ENCODE peak calls at places on chromosomes 11 and 22, in seven cellular contexts. One of them, this sample, is unnamed.

GRCh38 chr11:396948-397548 is 3.0 kb downstream of the PKP3 start:
- DNase-seq in right atrium auricular region: no peak
- DNase-seq in endothelial cell: no peak
- DNase-seq in sigmoid colon: peak; percentile 82
- DNase-seq in colonic mucosa: peak; percentile 42
- DNase-seq in activated CD8-positive, alpha-beta T cell treated with anti-CD3 and anti-CD28 coated beads for 36 hours: peak; percentile 67
- DNase-seq in OCI-LY7: no peak
- DNase-seq in this sample: peak; percentile 98

GRCh38 chr11:34749666-34750659 is 129.1 kb downstream of the EHF start:
- DNase-seq in OCI-LY7: no peak
- DNase-seq in endothelial cell: no peak
- DNase-seq in activated CD8-positive, alpha-beta T cell treated with anti-CD3 and anti-CD28 coated beads for 36 hours: no peak
- DNase-seq in sigmoid colon: peak; percentile 72
- DNase-seq in colonic mucosa: no peak
- DNase-seq in right atrium auricular region: peak; percentile 92
- DNase-seq in this sample: no peak

GRCh38 chr22:44451016-44451415 is 47.0 kb downstream of the RTL6 start:
- DNase-seq in OCI-LY7: no peak
- DNase-seq in right atrium auricular region: no peak
- DNase-seq in activated CD8-positive, alpha-beta T cell treated with anti-CD3 and anti-CD28 coated beads for 36 hours: no peak
- DNase-seq in sigmoid colon: no peak
- DNase-seq in colonic mucosa: no peak
- DNase-seq in endothelial cell: no peak
- DNase-seq in this sample: no peak

GRCh38 chr22:39092111-39092867 is 4.8 kb upstream of the APOBEC3H start:
- DNase-seq in right atrium auricular region: no peak
- DNase-seq in sigmoid colon: no peak
- DNase-seq in endothelial cell: no peak
- DNase-seq in OCI-LY7: no peak
- DNase-seq in colonic mucosa: no peak
- DNase-seq in activated CD8-positive, alpha-beta T cell treated with anti-CD3 and anti-CD28 coated beads for 36 hours: peak; percentile 68
- DNase-seq in this sample: no peak

GRCh38 chr22:29266564-29267461 is 968 bp downstream of the RHBDD3 start:
- DNase-seq in OCI-LY7: peak; percentile 13
- DNase-seq in right atrium auricular region: peak; percentile 57
- DNase-seq in colonic mucosa: no peak
- DNase-seq in activated CD8-positive, alpha-beta T cell treated with anti-CD3 and anti-CD28 coated beads for 36 hours: no peak
- DNase-seq in endothelial cell: no peak
- DNase-seq in sigmoid colon: no peak
- DNase-seq in this sample: no peak

GRCh38 chr11:8707541-8708270 is 25.1 kb downstream of the RPL27A start:
- DNase-seq in OCI-LY7: no peak
- DNase-seq in activated CD8-positive, alpha-beta T cell treated with anti-CD3 and anti-CD28 coated beads for 36 hours: no peak
- DNase-seq in sigmoid colon: peak; percentile 99
- DNase-seq in colonic mucosa: no peak
- DNase-seq in endothelial cell: no peak
- DNase-seq in right atrium auricular region: peak; percentile 69
- DNase-seq in this sample: no peak

GRCh38 chr11:45079943-45080719 is 66.3 kb upstream of the PRDM11 start:
- DNase-seq in right atrium auricular region: no peak
- DNase-seq in OCI-LY7: peak; percentile 94
- DNase-seq in endothelial cell: no peak
- DNase-seq in activated CD8-positive, alpha-beta T cell treated with anti-CD3 and anti-CD28 coated beads for 36 hours: peak; percentile 76
- DNase-seq in sigmoid colon: no peak
- DNase-seq in colonic mucosa: peak; percentile 33
- DNase-seq in this sample: peak; percentile 49

GRCh38 chr22:44442856-44443595 is 55.0 kb downstream of the RTL6 start:
- DNase-seq in sigmoid colon: peak; percentile 56
- DNase-seq in activated CD8-positive, alpha-beta T cell treated with anti-CD3 and anti-CD28 coated beads for 36 hours: no peak
- DNase-seq in colonic mucosa: no peak
- DNase-seq in OCI-LY7: no peak
- DNase-seq in right atrium auricular region: no peak
- DNase-seq in endothelial cell: peak; percentile 25
- DNase-seq in this sample: no peak

GRCh38 chr11:6387811-6388599 is 2.3 kb upstream of the SMPD1 start:
- DNase-seq in colonic mucosa: peak; percentile 36
- DNase-seq in activated CD8-positive, alpha-beta T cell treated with anti-CD3 and anti-CD28 coated beads for 36 hours: no peak
- DNase-seq in right atrium auricular region: no peak
- DNase-seq in sigmoid colon: no peak
- DNase-seq in endothelial cell: no peak
- DNase-seq in OCI-LY7: no peak
- DNase-seq in this sample: no peak

GRCh38 chr22:40240671-40241070 is 62.9 kb downstream of the TNRC6B start:
- DNase-seq in colonic mucosa: no peak
- DNase-seq in activated CD8-positive, alpha-beta T cell treated with anti-CD3 and anti-CD28 coated beads for 36 hours: no peak
- DNase-seq in endothelial cell: no peak
- DNase-seq in right atrium auricular region: no peak
- DNase-seq in OCI-LY7: no peak
- DNase-seq in sigmoid colon: no peak
- DNase-seq in this sample: no peak

GRCh38 chr22:42938976-42939375 is 76.0 kb downstream of the PACSIN2 start:
- DNase-seq in activated CD8-positive, alpha-beta T cell treated with anti-CD3 and anti-CD28 coated beads for 36 hours: no peak
- DNase-seq in right atrium auricular region: no peak
- DNase-seq in colonic mucosa: no peak
- DNase-seq in sigmoid colon: no peak
- DNase-seq in OCI-LY7: no peak
- DNase-seq in endothelial cell: no peak
- DNase-seq in this sample: no peak

GRCh38 chr22:42942351-42942750 is 72.6 kb downstream of the PACSIN2 start:
- DNase-seq in right atrium auricular region: no peak
- DNase-seq in colonic mucosa: no peak
- DNase-seq in activated CD8-positive, alpha-beta T cell treated with anti-CD3 and anti-CD28 coated beads for 36 hours: no peak
- DNase-seq in OCI-LY7: no peak
- DNase-seq in endothelial cell: no peak
- DNase-seq in sigmoid colon: no peak
- DNase-seq in this sample: no peak

GRCh38 chr22:42938449-42938848 is 76.5 kb downstream of the PACSIN2 start:
- DNase-seq in sigmoid colon: no peak
- DNase-seq in activated CD8-positive, alpha-beta T cell treated with anti-CD3 and anti-CD28 coated beads for 36 hours: no peak
- DNase-seq in endothelial cell: no peak
- DNase-seq in OCI-LY7: no peak
- DNase-seq in right atrium auricular region: no peak
- DNase-seq in colonic mucosa: no peak
- DNase-seq in this sample: no peak

GRCh38 chr22:42939451-42939881 is 75.5 kb downstream of the PACSIN2 start:
- DNase-seq in endothelial cell: no peak
- DNase-seq in activated CD8-positive, alpha-beta T cell treated with anti-CD3 and anti-CD28 coated beads for 36 hours: no peak
- DNase-seq in sigmoid colon: no peak
- DNase-seq in colonic mucosa: peak; percentile 69
- DNase-seq in OCI-LY7: no peak
- DNase-seq in right atrium auricular region: no peak
- DNase-seq in this sample: no peak

GRCh38 chr22:42939941-42940653 is 74.9 kb downstream of the PACSIN2 start:
- DNase-seq in colonic mucosa: peak; percentile 84
- DNase-seq in right atrium auricular region: no peak
- DNase-seq in OCI-LY7: no peak
- DNase-seq in sigmoid colon: no peak
- DNase-seq in activated CD8-positive, alpha-beta T cell treated with anti-CD3 and anti-CD28 coated beads for 36 hours: no peak
- DNase-seq in endothelial cell: no peak
- DNase-seq in this sample: no peak
- TF ChIP-seq CTCF in colonic mucosa: no peak
- TF ChIP-seq CTCF in right atrium auricular region: no peak
- TF ChIP-seq CTCF in OCI-LY7: no peak
- TF ChIP-seq CTCF in sigmoid colon: no peak
- TF ChIP-seq CTCF in activated CD8-positive, alpha-beta T cell treated with anti-CD3 and anti-CD28 coated beads for 36 hours: no peak
- TF ChIP-seq CTCF in endothelial cell: no peak
- TF ChIP-seq CTCF in this sample: no peak

GRCh38 chr11:60914620-60915249 is 777 bp downstream of the TMEM109 start:
- DNase-seq in sigmoid colon: peak; percentile 71
- DNase-seq in colonic mucosa: peak; percentile 52
- DNase-seq in right atrium auricular region: no peak
- DNase-seq in OCI-LY7: peak; percentile 54
- DNase-seq in endothelial cell: peak; percentile 27
- DNase-seq in activated CD8-positive, alpha-beta T cell treated with anti-CD3 and anti-CD28 coated beads for 36 hours: peak; percentile 59
- DNase-seq in this sample: peak; percentile 52

GRCh38 chr11:60915250-60915914 is 1.4 kb downstream of the TMEM109 start:
- DNase-seq in OCI-LY7: peak; percentile 87
- DNase-seq in activated CD8-positive, alpha-beta T cell treated with anti-CD3 and anti-CD28 coated beads for 36 hours: peak; percentile 91
- DNase-seq in colonic mucosa: peak; percentile 72
- DNase-seq in sigmoid colon: peak; percentile 75
- DNase-seq in endothelial cell: peak; percentile 59
- DNase-seq in right atrium auricular region: peak; percentile 88
- DNase-seq in this sample: peak; percentile 87

GRCh38 chr11:60912851-60913550 is 957 bp upstream of the TMEM109 start:
- DNase-seq in OCI-LY7: no peak
- DNase-seq in activated CD8-positive, alpha-beta T cell treated with anti-CD3 and anti-CD28 coated beads for 36 hours: no peak
- DNase-seq in right atrium auricular region: no peak
- DNase-seq in colonic mucosa: no peak
- DNase-seq in endothelial cell: no peak
- DNase-seq in sigmoid colon: peak; percentile 63
- DNase-seq in this sample: no peak

GRCh38 chr11:60912223-60912850 is 1.6 kb upstream of the TMEM109 start:
- DNase-seq in sigmoid colon: no peak
- DNase-seq in endothelial cell: no peak
- DNase-seq in colonic mucosa: no peak
- DNase-seq in right atrium auricular region: no peak
- DNase-seq in activated CD8-positive, alpha-beta T cell treated with anti-CD3 and anti-CD28 coated beads for 36 hours: peak; percentile 61
- DNase-seq in OCI-LY7: no peak
- DNase-seq in this sample: no peak

DNA sequence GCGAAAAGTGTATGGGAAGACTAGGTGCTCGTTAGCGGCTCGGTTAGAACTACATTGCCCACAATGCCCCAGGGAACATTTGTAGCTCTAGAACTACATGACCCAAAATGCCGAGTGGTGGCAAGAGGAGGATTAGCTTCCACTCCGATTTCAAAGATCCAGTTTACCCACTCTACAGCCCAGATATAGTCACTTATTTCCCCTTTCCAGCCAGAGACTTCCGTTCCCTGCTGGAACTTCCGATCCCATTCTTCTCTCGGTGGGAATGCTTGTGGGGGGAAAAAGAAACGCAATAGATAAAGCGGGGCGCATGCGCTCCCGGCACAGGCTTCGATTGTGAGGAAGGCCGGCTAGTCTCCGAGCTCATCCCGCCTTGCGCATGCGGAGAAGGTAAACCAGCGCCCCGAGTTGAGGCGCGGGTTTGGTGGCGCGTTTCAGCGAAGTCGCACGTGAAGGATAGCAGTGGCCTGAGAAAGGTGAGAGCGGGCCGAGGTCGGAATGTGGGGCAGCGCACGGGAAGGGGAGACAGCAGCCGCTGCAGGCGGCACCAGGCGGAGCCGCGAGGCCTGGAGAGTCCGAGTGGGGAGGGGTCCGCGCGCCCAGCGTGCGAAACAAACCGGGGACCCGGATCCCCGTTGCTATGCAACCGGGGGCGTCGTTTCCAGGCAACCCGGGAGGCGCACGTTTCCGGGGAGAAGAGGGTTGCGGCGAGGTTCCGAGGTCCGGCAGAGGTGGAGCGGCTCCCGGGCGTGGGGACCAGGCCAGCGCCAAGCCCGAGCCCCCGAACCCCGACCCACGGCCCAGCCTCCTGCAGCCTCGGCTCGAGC is at the start of gene TMEM109:
- DNase-seq in colonic mucosa: peak; percentile 91
- DNase-seq in sigmoid colon: peak; percentile 94
- DNase-seq in endothelial cell: peak; percentile 79
- DNase-seq in right atrium auricular region: peak; percentile 89
- DNase-seq in OCI-LY7: peak; percentile 91
- DNase-seq in activated CD8-positive, alpha-beta T cell treated with anti-CD3 and anti-CD28 coated beads for 36 hours: peak; percentile 91
- DNase-seq in this sample: peak; percentile 93
- TF ChIP-seq CTCF in colonic mucosa: no peak
- TF ChIP-seq CTCF in sigmoid colon: no peak
- TF ChIP-seq CTCF in endothelial cell: no peak
- TF ChIP-seq CTCF in right atrium auricular region: no peak
- TF ChIP-seq CTCF in OCI-LY7: no peak
- TF ChIP-seq CTCF in activated CD8-positive, alpha-beta T cell treated with anti-CD3 and anti-CD28 coated beads for 36 hours: no peak
- TF ChIP-seq CTCF in this sample: no peak

GRCh38 chr11:17751558-17751957 is 17.0 kb downstream of the KCNC1 start:
- DNase-seq in right atrium auricular region: no peak
- DNase-seq in endothelial cell: no peak
- DNase-seq in activated CD8-positive, alpha-beta T cell treated with anti-CD3 and anti-CD28 coated beads for 36 hours: no peak
- DNase-seq in colonic mucosa: no peak
- DNase-seq in OCI-LY7: no peak
- DNase-seq in sigmoid colon: no peak
- DNase-seq in this sample: no peak

GRCh38 chr11:17748761-17749721 is 14.5 kb downstream of the KCNC1 start:
- DNase-seq in OCI-LY7: no peak
- DNase-seq in colonic mucosa: no peak
- DNase-seq in endothelial cell: no peak
- DNase-seq in activated CD8-positive, alpha-beta T cell treated with anti-CD3 and anti-CD28 coated beads for 36 hours: no peak
- DNase-seq in sigmoid colon: peak; percentile 51
- DNase-seq in right atrium auricular region: no peak
- DNase-seq in this sample: no peak

GRCh38 chr11:17750013-17750816 is 15.6 kb downstream of the KCNC1 start:
- DNase-seq in colonic mucosa: no peak
- DNase-seq in endothelial cell: no peak
- DNase-seq in sigmoid colon: peak; percentile 48
- DNase-seq in OCI-LY7: no peak
- DNase-seq in activated CD8-positive, alpha-beta T cell treated with anti-CD3 and anti-CD28 coated beads for 36 hours: no peak
- DNase-seq in right atrium auricular region: no peak
- DNase-seq in this sample: no peak

GRCh38 chr11:17752144-17752543 is 17.6 kb downstream of the KCNC1 start:
- DNase-seq in sigmoid colon: no peak
- DNase-seq in OCI-LY7: no peak
- DNase-seq in activated CD8-positive, alpha-beta T cell treated with anti-CD3 and anti-CD28 coated beads for 36 hours: no peak
- DNase-seq in endothelial cell: no peak
- DNase-seq in colonic mucosa: no peak
- DNase-seq in right atrium auricular region: no peak
- DNase-seq in this sample: no peak

DNA sequence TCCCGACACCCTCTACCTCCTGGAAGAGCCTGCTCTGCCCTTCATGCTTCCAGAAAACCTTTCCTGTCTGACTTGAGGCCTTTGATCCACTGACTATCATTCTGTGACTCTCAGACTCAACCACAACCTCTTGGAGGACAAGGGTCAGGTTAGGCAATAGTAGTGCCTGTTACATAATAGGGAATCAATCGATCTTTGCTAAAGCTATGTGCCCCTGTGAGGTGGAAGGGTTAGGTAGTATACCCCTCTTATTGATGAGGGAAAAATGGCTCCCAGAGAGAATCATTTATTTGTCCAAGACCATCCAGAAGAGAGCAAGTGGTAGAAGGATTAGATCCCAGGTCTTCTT is 16.2 kb downstream of the KCNC1 start:
- DNase-seq in colonic mucosa: no peak
- DNase-seq in activated CD8-positive, alpha-beta T cell treated with anti-CD3 and anti-CD28 coated beads for 36 hours: no peak
- DNase-seq in OCI-LY7: no peak
- DNase-seq in right atrium auricular region: no peak
- DNase-seq in endothelial cell: no peak
- DNase-seq in sigmoid colon: no peak
- DNase-seq in this sample: no peak
- TF ChIP-seq CTCF in colonic mucosa: no peak
- TF ChIP-seq CTCF in activated CD8-positive, alpha-beta T cell treated with anti-CD3 and anti-CD28 coated beads for 36 hours: no peak
- TF ChIP-seq CTCF in OCI-LY7: no peak
- TF ChIP-seq CTCF in right atrium auricular region: no peak
- TF ChIP-seq CTCF in endothelial cell: no peak
- TF ChIP-seq CTCF in sigmoid colon: no peak
- TF ChIP-seq CTCF in this sample: no peak

DNA sequence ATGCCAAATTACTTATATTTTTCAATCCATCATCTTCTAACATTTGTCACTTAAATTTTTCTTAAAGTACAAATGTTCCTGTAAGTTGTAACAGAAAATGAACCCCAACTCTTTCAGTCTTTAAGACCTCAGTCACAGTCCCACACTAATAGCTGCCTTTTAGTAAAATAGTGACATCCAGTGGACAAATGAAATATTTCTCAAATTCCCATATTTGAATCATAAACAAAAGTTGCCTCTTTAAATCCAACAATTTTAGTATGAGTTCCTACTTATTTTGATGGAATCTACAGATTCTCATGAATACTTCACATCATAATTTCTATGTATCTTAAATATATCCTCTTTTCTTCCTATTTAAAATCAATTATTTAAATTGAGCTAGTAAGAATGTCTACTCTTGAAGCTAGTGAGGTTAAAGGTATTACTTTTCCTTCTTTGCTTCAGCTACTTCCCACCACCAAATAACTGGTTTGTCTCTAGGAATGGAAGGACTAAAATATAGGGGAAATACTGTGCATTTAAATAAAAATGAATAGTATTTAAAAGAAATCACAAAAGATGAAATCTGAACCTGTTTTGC is 9.2 kb downstream of the LIN7C start:
- DNase-seq in endothelial cell: no peak
- DNase-seq in activated CD8-positive, alpha-beta T cell treated with anti-CD3 and anti-CD28 coated beads for 36 hours: no peak
- DNase-seq in colonic mucosa: no peak
- DNase-seq in sigmoid colon: no peak
- DNase-seq in right atrium auricular region: no peak
- DNase-seq in OCI-LY7: peak; percentile 44
- DNase-seq in this sample: no peak
- TF ChIP-seq CTCF in endothelial cell: peak; percentile 34
- TF ChIP-seq CTCF in activated CD8-positive, alpha-beta T cell treated with anti-CD3 and anti-CD28 coated beads for 36 hours: peak; percentile 56
- TF ChIP-seq CTCF in colonic mucosa: peak; percentile 21
- TF ChIP-seq CTCF in sigmoid colon: no peak
- TF ChIP-seq CTCF in right atrium auricular region: peak; percentile 62
- TF ChIP-seq CTCF in OCI-LY7: peak; percentile 86
- TF ChIP-seq CTCF in this sample: peak; percentile 45